ENCODE peak calls at places on chromosomes 1 and 21, in six cellular contexts. D is mammary epithelial cell, P is cardiac fibroblast, V is heart right ventricle, I is progenitor cell of endocrine pancreas, J is fibroblast of the aortic adventitia. R is an unnamed sample.

GRCh38 chr1:229229721-229230135 is 41.2 kb upstream of the RAB4A start:
- DNase-seq in D (no peak), P (peak; percentile 90), V (peak; percentile 39), I (no peak), J (peak; percentile 51), R (no peak)

GRCh38 chr21:29256125-29256895 is 42.4 kb upstream of the BACH1 start:
- DNase-seq in D (no peak), P (no peak), V (no peak), I (no peak), J (no peak), R (no peak)

GRCh38 chr1:8554956-8555534 is 237.1 kb downstream of the SLC45A1 start:
- DNase-seq in D (peak; percentile 69), P (peak; percentile 57), V (no peak), I (no peak), J (peak; percentile 55), R (no peak)

GRCh38 chr1:34618381-34618780 is 136.5 kb upstream of the GJB5 start:
- DNase-seq in D (no peak), P (no peak), V (no peak), I (no peak), J (no peak), R (no peak)

GRCh38 chr21:15848632-15849031 is 118.8 kb downstream of the USP25 start:
- DNase-seq in D (peak; percentile 74), P (no peak), V (no peak), I (no peak), J (peak; percentile 47), R (no peak)

GRCh38 chr1:115052454-115053083 is 22.9 kb downstream of the TSHB start:
- DNase-seq in D (peak; percentile 63), P (peak; percentile 56), V (no peak), I (peak; percentile 48), J (peak; percentile 50), R (no peak)

GRCh38 chr1:14926214-14926613 is 227.3 kb upstream of the TMEM51 start:
- DNase-seq in D (no peak), P (no peak), V (no peak), I (no peak), J (no peak), R (no peak)

GRCh38 chr1:227245613-227246320 is 72.5 kb downstream of the CDC42BPA start:
- DNase-seq in D (peak; percentile 50), P (no peak), V (peak; percentile 40), I (no peak), J (peak; percentile 74), R (no peak)

GRCh38 chr21:46661627-46662366 is 26.3 kb downstream of the PRMT2 start:
- DNase-seq in D (no peak), P (no peak), V (no peak), I (no peak), J (no peak), R (no peak)

GRCh38 chr1:233183226-233184020 is 112.1 kb downstream of the PCNX2 start:
- DNase-seq in D (no peak), P (no peak), V (no peak), I (no peak), J (no peak), R (no peak)

GRCh38 chr1:77605246-77606026 is 77.0 kb downstream of the ZZZ3 start:
- DNase-seq in D (peak; percentile 82), P (peak; percentile 86), V (peak; percentile 53), I (no peak), J (peak; percentile 72), R (no peak)

GRCh38 chr1:2607681-2608041 is 21.1 kb downstream of the PRXL2B start:
- DNase-seq in D (no peak), P (no peak), V (peak; percentile 69), I (no peak), J (no peak), R (no peak)

GRCh38 chr1:7281821-7282220 is 489.3 kb upstream of the VAMP3 start:
- DNase-seq in D (peak; percentile 50), P (peak; percentile 74), V (no peak), I (no peak), J (peak; percentile 74), R (peak; percentile 10)

GRCh38 chr1:27591622-27592021 is 12.3 kb downstream of the AHDC1 start:
- DNase-seq in D (no peak), P (peak; percentile 52), V (no peak), I (no peak), J (peak; percentile 72), R (no peak)

GRCh38 chr1:151705739-151706463 is 10.7 kb downstream of the CELF3 start:
- DNase-seq in D (no peak), P (no peak), V (no peak), I (no peak), J (no peak), R (no peak)

GRCh38 chr1:198269352-198269940 is 112.6 kb downstream of the NEK7 start:
- DNase-seq in D (peak; percentile 57), P (no peak), V (no peak), I (no peak), J (no peak), R (no peak)
- TF ChIP-seq CTCF in D (no peak), P (no peak), V (no peak), I (no peak), J (no peak), R (no peak)

GRCh38 chr1:41483960-41484844 is at the start of gene EDN2:
- DNase-seq in D (peak; percentile 66), P (no peak), V (peak; percentile 68), I (no peak), J (no peak), R (no peak)
- TF ChIP-seq CTCF in D (peak; percentile 53), P (peak; percentile 5), V (no peak), I (peak; percentile 44), J (peak; percentile 2), R (peak; percentile 34)

GRCh38 chr1:211468595-211468994 is 23.4 kb downstream of the RD3 start:
- DNase-seq in D (no peak), P (peak; percentile 25), V (no peak), I (no peak), J (no peak), R (no peak)

GRCh38 chr1:211469113-211469512 is 22.8 kb downstream of the RD3 start:
- DNase-seq in D (no peak), P (no peak), V (no peak), I (no peak), J (no peak), R (no peak)

GRCh38 chr1:211472724-211473123 is 19.2 kb downstream of the RD3 start:
- DNase-seq in D (no peak), P (no peak), V (no peak), I (no peak), J (no peak), R (no peak)

GRCh38 chr1:211473823-211474222 is 18.1 kb downstream of the RD3 start:
- DNase-seq in D (no peak), P (no peak), V (no peak), I (no peak), J (no peak), R (no peak)

GRCh38 chr1:211469938-211470529 is 21.9 kb downstream of the RD3 start:
- DNase-seq in D (peak; percentile 60), P (peak; percentile 81), V (peak; percentile 78), I (peak; percentile 80), J (peak; percentile 71), R (peak; percentile 91)
- TF ChIP-seq CTCF in D (peak; percentile 88), P (peak; percentile 93), V (peak; percentile 86), I (peak; percentile 91), J (peak; percentile 95), R (peak; percentile 93)

DNA sequence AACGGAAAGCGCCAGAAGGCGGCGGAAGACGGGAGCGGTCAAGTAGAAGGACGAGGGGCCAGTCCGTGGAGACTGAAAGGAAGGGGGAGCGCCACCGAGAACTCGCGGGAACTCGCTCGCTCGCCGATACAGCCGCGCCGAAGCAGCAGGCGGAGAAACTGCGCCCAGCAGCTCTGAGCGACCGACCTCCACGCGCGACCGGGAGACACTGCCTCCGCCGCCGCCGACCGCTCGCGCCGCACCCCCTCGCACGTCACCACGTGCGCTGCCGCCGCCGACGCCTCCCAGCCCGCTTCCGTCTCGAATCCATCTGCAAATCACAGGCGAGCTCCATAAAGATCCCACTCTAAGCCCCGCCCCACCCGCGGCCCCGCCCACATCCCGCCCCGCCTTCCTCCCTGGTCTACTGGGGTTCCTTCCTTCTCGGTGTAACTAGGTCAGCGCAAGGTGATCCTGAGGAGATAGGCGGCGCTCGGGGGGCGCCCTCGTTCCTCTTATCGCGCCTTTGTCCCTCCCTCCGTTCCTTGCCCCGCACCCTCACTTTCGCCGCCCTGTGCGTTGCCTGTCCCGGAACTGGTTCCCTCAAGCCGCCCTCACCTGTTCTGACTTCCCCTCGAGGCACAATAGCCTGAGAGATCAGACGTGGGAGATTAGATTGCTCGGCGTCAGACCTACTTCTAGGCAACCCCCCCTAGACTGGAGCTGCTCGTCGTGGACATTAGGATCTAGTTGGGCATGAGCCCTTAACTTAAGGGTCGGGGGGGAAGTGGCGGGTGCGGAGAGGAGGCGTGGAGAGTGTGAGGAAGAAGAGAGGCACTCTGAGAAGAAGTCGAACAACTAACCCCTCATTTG is at the start of gene IVNS1ABP:
- DNase-seq in D (peak; percentile 94), P (peak; percentile 95), V (peak; percentile 95), I (peak; percentile 83), J (peak; percentile 87), R (peak; percentile 97)
- TF ChIP-seq CTCF in D (peak; percentile 46), P (peak; percentile 32), V (peak; percentile 22), I (peak; percentile 31), J (peak; percentile 20), R (no peak)

GRCh38 chr1:184023133-184023532 is 14.4 kb downstream of the COLGALT2 start:
- DNase-seq in D (no peak), P (no peak), V (no peak), I (no peak), J (no peak), R (no peak)
- TF ChIP-seq CTCF in D (no peak), P (no peak), V (no peak), I (no peak), J (no peak), R (no peak)

GRCh38 chr1:160163612-160164011 is 12.2 kb downstream of the ATP1A4 start:
- DNase-seq in D (peak; percentile 24), P (no peak), V (no peak), I (no peak), J (peak; percentile 7), R (no peak)
- TF ChIP-seq CTCF in D (peak; percentile 49), P (peak; percentile 17), V (no peak), I (no peak), J (peak; percentile 10), R (no peak)

GRCh38 chr21:42669069-42669468 is 15.6 kb downstream of the PDE9A start:
- DNase-seq in D (no peak), P (peak; percentile 58), V (peak; percentile 36), I (no peak), J (peak; percentile 26), R (no peak)
- TF ChIP-seq CTCF in D (peak; percentile 22), P (peak; percentile 29), V (peak; percentile 15), I (peak; percentile 29), J (peak; percentile 22), R (no peak)

DNA sequence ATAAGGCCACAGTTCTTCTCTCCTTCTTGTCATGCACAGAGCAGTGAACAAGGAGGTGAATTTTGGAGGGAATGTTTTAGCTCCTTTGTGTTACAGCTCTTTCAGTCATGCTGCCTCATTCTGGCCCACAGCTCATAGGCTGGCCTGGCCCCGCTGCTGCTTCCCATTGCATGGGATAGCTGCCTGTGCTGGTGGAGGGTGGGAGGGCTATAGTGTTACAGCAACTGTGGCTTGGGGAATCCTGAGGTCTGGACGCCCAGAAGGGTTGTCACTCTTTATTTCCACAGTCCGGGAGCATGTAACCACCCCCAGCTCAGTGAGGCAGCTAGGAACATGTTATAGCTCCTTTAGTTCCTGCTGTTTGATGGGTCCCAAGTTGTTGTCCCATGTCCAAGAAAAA is 210.3 kb downstream of the AMY1C start:
- DNase-seq in D (no peak), P (no peak), V (no peak), I (no peak), J (no peak), R (no peak)
- TF ChIP-seq CTCF in D (no peak), P (no peak), V (no peak), I (no peak), J (no peak), R (no peak)